ENCODE peak calls at places on chromosomes 11 and 22, in ten cellular contexts. R is AG09309, T is cardiac muscle cell, K is nephron progenitor cell, Q is fibroblast of mammary gland, E is tibial artery, Y is PC-3, N is MM.1S, J is spleen, B is upper lobe of right lung. Z is an unnamed sample.

GRCh38 chr11:117545706-117546105 is 218.1 kb downstream of the CEP164 start:
- DNase-seq in R (no peak), T (no peak), K (no peak), Q (no peak), E (no peak), Y (no peak), N (no peak), J (no peak), B (no peak), Z (no peak)

GRCh38 chr11:65817815-65818680 is 15.7 kb upstream of the SNX32 start:
- DNase-seq in R (peak; percentile 27), T (peak; percentile 94), K (peak; percentile 99), Q (peak; percentile 79), E (peak; percentile 93), Y (peak; percentile 94), N (peak; percentile 88), J (peak; percentile 99), B (peak; percentile 97), Z (peak; percentile 98)

GRCh38 chr11:134254433-134254832 is 1.1 kb downstream of the ACAD8 start:
- DNase-seq in R (no peak), T (no peak), K (no peak), Q (no peak), E (no peak), Y (no peak), N (no peak), J (no peak), B (no peak), Z (no peak)

GRCh38 chr11:20162824-20163777 is 2.8 kb upstream of the DBX1 start:
- DNase-seq in R (no peak), T (peak; percentile 75), K (peak; percentile 79), Q (peak; percentile 36), E (no peak), Y (no peak), N (no peak), J (no peak), B (no peak), Z (no peak)

GRCh38 chr11:83816572-83817187 is 530.5 kb upstream of the CCDC90B start:
- DNase-seq in R (no peak), T (peak; percentile 38), K (no peak), Q (peak; percentile 30), E (no peak), Y (peak; percentile 56), N (peak; percentile 53), J (no peak), B (no peak), Z (no peak)

GRCh38 chr11:31422703-31423102 is 53.0 kb downstream of the DNAJC24 start:
- DNase-seq in R (no peak), T (no peak), K (no peak), Q (no peak), E (no peak), Y (no peak), N (no peak), J (no peak), B (no peak), Z (no peak)

GRCh38 chr11:64284048-64284961 is at the start of gene BAD:
- DNase-seq in R (no peak), T (peak; percentile 96), K (peak; percentile 97), Q (peak; percentile 87), E (peak; percentile 94), Y (peak; percentile 97), N (peak; percentile 96), J (peak; percentile 98), B (peak; percentile 97), Z (peak; percentile 84)

GRCh38 chr11:36264601-36265344 is 24.5 kb downstream of the COMMD9 start:
- DNase-seq in R (no peak), T (no peak), K (no peak), Q (no peak), E (no peak), Y (no peak), N (no peak), J (no peak), B (no peak), Z (no peak)

GRCh38 chr11:67006029-67006884 is 16.7 kb upstream of the SYT12 start:
- DNase-seq in R (no peak), T (no peak), K (no peak), Q (peak; percentile 52), E (peak; percentile 35), Y (peak; percentile 49), N (peak; percentile 50), J (no peak), B (no peak), Z (no peak)

GRCh38 chr11:65920035-65920802 is 993 bp downstream of the DRAP1 start:
- DNase-seq in R (no peak), T (no peak), K (no peak), Q (no peak), E (no peak), Y (peak; percentile 39), N (no peak), J (peak; percentile 87), B (peak; percentile 67), Z (no peak)

GRCh38 chr11:103920449-103920848 is 116.0 kb upstream of the DDI1 start:
- DNase-seq in R (no peak), T (no peak), K (no peak), Q (peak; percentile 47), E (no peak), Y (no peak), N (no peak), J (no peak), B (no peak), Z (no peak)

GRCh38 chr22:22111267-22111751 is 128.7 kb upstream of the TOP3B start:
- DNase-seq in R (no peak), T (no peak), K (no peak), Q (peak; percentile 64), E (no peak), Y (peak; percentile 83), N (no peak), J (no peak), B (no peak), Z (no peak)

GRCh38 chr22:26512149-26512793 is at the start of gene TFIP11:
- DNase-seq in R (peak; percentile 42), T (peak; percentile 97), K (peak; percentile 97), Q (peak; percentile 87), E (peak; percentile 94), Y (peak; percentile 91), N (peak; percentile 94), J (peak; percentile 98), B (peak; percentile 97), Z (peak; percentile 91)
- TF ChIP-seq CTCF in R (no peak), T (no peak), K (no peak), Q (no peak), E (no peak), Y (no peak), N (peak; percentile 7), J (no peak), B (no peak), Z (no peak)

DNA sequence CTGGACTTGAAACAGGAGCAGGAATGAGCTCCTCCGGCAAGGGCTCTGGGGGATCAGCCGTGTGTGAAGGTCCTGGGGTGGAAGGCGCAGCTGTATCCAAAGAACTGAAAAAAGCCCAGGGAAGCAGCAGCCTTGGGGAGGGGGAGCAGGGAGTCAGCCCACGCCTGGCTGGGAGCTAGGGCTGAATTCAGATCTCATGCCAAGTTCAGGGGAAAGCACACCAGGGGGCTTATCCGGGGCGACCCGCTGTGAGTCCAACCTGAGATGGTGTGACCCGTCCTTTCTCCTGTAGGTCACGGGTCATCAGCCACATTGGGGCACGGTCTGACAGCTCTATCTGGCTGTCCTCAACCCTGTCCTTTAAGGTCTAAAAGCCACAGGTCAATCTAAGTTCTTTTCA is 18.1 kb downstream of the TP53AIP1 start:
- DNase-seq in R (no peak), T (no peak), K (peak; percentile 49), Q (no peak), E (no peak), Y (no peak), N (no peak), J (peak; percentile 41), B (no peak), Z (no peak)
- TF ChIP-seq CTCF in R (no peak), T (no peak), K (no peak), Q (no peak), E (no peak), Y (no peak), N (no peak), J (no peak), B (no peak), Z (no peak)

GRCh38 chr11:118694771-118695170 is 15.3 kb upstream of the TREH start:
- DNase-seq in R (no peak), T (no peak), K (no peak), Q (no peak), E (no peak), Y (no peak), N (no peak), J (no peak), B (no peak), Z (no peak)

GRCh38 chr11:118697346-118697745 is 17.9 kb upstream of the TREH start:
- DNase-seq in R (no peak), T (no peak), K (no peak), Q (no peak), E (no peak), Y (no peak), N (no peak), J (no peak), B (no peak), Z (no peak)

GRCh38 chr11:118694185-118694584 is 14.7 kb upstream of the TREH start:
- DNase-seq in R (no peak), T (no peak), K (no peak), Q (no peak), E (no peak), Y (no peak), N (no peak), J (no peak), B (peak; percentile 25), Z (no peak)

GRCh38 chr11:118699508-118700220 is 20.2 kb upstream of the TREH start:
- DNase-seq in R (no peak), T (no peak), K (no peak), Q (no peak), E (no peak), Y (no peak), N (no peak), J (no peak), B (no peak), Z (peak; percentile 69)

GRCh38 chr11:118696673-118697226 is 17.3 kb upstream of the TREH start:
- DNase-seq in R (no peak), T (no peak), K (no peak), Q (no peak), E (no peak), Y (no peak), N (peak; percentile 33), J (no peak), B (no peak), Z (no peak)
- TF ChIP-seq CTCF in R (no peak), T (no peak), K (no peak), Q (no peak), E (no peak), Y (no peak), N (peak; percentile 14), J (no peak), B (no peak), Z (no peak)

GRCh38 chr11:2074266-2074825 is 64.8 kb downstream of the IGF2 start:
- DNase-seq in R (no peak), T (peak; percentile 22), K (no peak), Q (no peak), E (no peak), Y (no peak), N (no peak), J (no peak), B (no peak), Z (peak; percentile 9)
- TF ChIP-seq CTCF in R (no peak), T (peak; percentile 29), K (no peak), Q (peak; percentile 24), E (no peak), Y (peak; percentile 56), N (peak; percentile 35), J (no peak), B (no peak), Z (no peak)

Z was measured in natural killer cell.